ENCODE peak calls at places on chromosomes 16 and 17, in eight cellular contexts. W is GM23338; Q is EH; P is B cell; Y is ELR; C is SIG-M5; H is activated CD4-positive, alpha-beta T cell treated with anti-CD3 and anti-CD28 coated beads, Interleukin-2, amount 50 U/mL, for 24 hours; I is A172. R is an unnamed sample.

GRCh38 chr17:64718058-64718457 is 56.0 kb upstream of the SMURF2 start:
- DNase-seq in W (no peak), Q (no peak), P (no peak), Y (no peak), C (no peak), H (no peak), I (no peak), R (no peak)

GRCh38 chr17:48598727-48599126 is 5.1 kb upstream of the HOXB5 start:
- DNase-seq in W (no peak), Q (no peak), P (no peak), Y (no peak), C (no peak), H (no peak), I (peak), R (no peak)

GRCh38 chr17:51486091-51486490 is 225.7 kb downstream of the UTP18 start:
- DNase-seq in W (no peak), Q (no peak), P (no peak), Y (no peak), C (no peak), H (no peak), I (no peak), R (no peak)

GRCh38 chr17:82684207-82684903 is 14.1 kb downstream of the RAB40B start:
- DNase-seq in W (no peak), Q (no peak), P (no peak), Y (no peak), C (no peak), H (no peak), I (peak), R (peak)

GRCh38 chr16:57797526-57798266 is 4.6 kb downstream of the KIFC3 start:
- DNase-seq in W (peak), Q (no peak), P (no peak), Y (no peak), C (no peak), H (no peak), I (no peak), R (peak)

GRCh38 chr17:45243750-45244149 is 18.1 kb downstream of the SPATA32 start:
- DNase-seq in W (no peak), Q (no peak), P (no peak), Y (no peak), C (no peak), H (no peak), I (no peak), R (no peak)

GRCh38 chr16:81212830-81213465 is 25.5 kb upstream of the BCO1 start:
- DNase-seq in W (no peak), Q (no peak), P (no peak), Y (no peak), C (no peak), H (no peak), I (no peak), R (no peak)

GRCh38 chr17:74677558-74678466 is 34.9 kb downstream of the CD300LF start:
- DNase-seq in W (peak), Q (no peak), P (no peak), Y (peak), C (no peak), H (no peak), I (peak), R (peak)

GRCh38 chr17:19322861-19323260 is 39.7 kb downstream of the B9D1 start:
- DNase-seq in W (no peak), Q (no peak), P (no peak), Y (no peak), C (no peak), H (no peak), I (no peak), R (no peak)

GRCh38 chr16:58086381-58087208 is 42.6 kb downstream of the CFAP20 start:
- DNase-seq in W (no peak), Q (no peak), P (no peak), Y (no peak), C (no peak), H (no peak), I (no peak), R (no peak)

GRCh38 chr17:66548158-66548557 is 245.7 kb downstream of the PRKCA start:
- DNase-seq in W (no peak), Q (peak), P (no peak), Y (peak), C (no peak), H (no peak), I (peak), R (no peak)

GRCh38 chr17:6716736-6717135 is 3.6 kb upstream of the SLC13A5 start:
- DNase-seq in W (no peak), Q (no peak), P (no peak), Y (no peak), C (no peak), H (no peak), I (no peak), R (no peak)

GRCh38 chr16:57186630-57187507 is 740 bp downstream of the RSPRY1 start:
- DNase-seq in W (peak), Q (peak), P (no peak), Y (peak), C (no peak), H (peak), I (peak), R (peak)

GRCh38 chr16:84825896-84826557 is 6.2 kb downstream of the CRISPLD2 start:
- DNase-seq in W (no peak), Q (peak), P (no peak), Y (peak), C (no peak), H (no peak), I (no peak), R (no peak)